ENCODE peak calls at places on chromosome 14, in five cellular contexts. O, Q, V, X and M are unnamed samples.

GRCh38 chr14:60111732-60112131 is 20.0 kb downstream of the PCNX4 start:
- DNase-seq in O (no peak), Q (no peak), V (no peak), X (no peak), M (no peak)

GRCh38 chr14:41668346-41668745 is 61.7 kb downstream of the LRFN5 start:
- DNase-seq in O (no peak), Q (peak), V (no peak), X (no peak), M (no peak)

GRCh38 chr14:94036328-94037167 is 10.4 kb downstream of the OTUB2 start:
- DNase-seq in O (peak), Q (peak), V (peak), X (peak), M (peak)

GRCh38 chr14:80634106-80634758 is 307.3 kb downstream of the CEP128 start:
- DNase-seq in O (no peak), Q (peak), V (no peak), X (no peak), M (no peak)

GRCh38 chr14:94045101-94045500 is 19.0 kb downstream of the OTUB2 start:
- DNase-seq in O (no peak), Q (no peak), V (no peak), X (no peak), M (no peak)

GRCh38 chr14:74402264-74403251 is 23.5 kb downstream of the SYNDIG1L start:
- DNase-seq in O (no peak), Q (no peak), V (no peak), X (no peak), M (no peak)

GRCh38 chr14:49623941-49624806 is 3.6 kb downstream of the MGAT2 start:
- DNase-seq in O (no peak), Q (peak), V (no peak), X (peak), M (no peak)

GRCh38 chr14:71165121-71165574 is 257.9 kb downstream of the PCNX1 start:
- DNase-seq in O (no peak), Q (peak), V (no peak), X (no peak), M (no peak)

GRCh38 chr14:94702629-94703028 is 67.3 kb downstream of the GSC start:
- DNase-seq in O (no peak), Q (no peak), V (no peak), X (no peak), M (no peak)

GRCh38 chr14:33165144-33165925 is 226.7 kb downstream of the NPAS3 start:
- DNase-seq in O (peak), Q (peak), V (no peak), X (no peak), M (no peak)

GRCh38 chr14:37594916-37595808 is at the start of the genes FOXA1 and TTC6:
- DNase-seq in O (no peak), Q (peak), V (no peak), X (no peak), M (no peak)

GRCh38 chr14:98093111-98093510 is 1178.9 kb downstream of the BCL11B start:
- DNase-seq in O (no peak), Q (no peak), V (no peak), X (no peak), M (no peak)